ENCODE peak calls at places on chromosomes 13 and 19, in four cellular contexts. B, V, O and M are unnamed samples.

GRCh38 chr19:13902993-13903555 is 2.8 kb downstream of the BRME1 start:
- DNase-seq in B (no peak), O (no peak), V (peak; percentile 21), M (peak; percentile 54)

GRCh38 chr19:2306971-2307370 is 983 bp downstream of the LINGO3 start:
- DNase-seq in O (no peak), B (no peak), V (no peak), M (no peak)

GRCh38 chr19:10431943-10432735 is 11.8 kb downstream of the PDE4A start:
- DNase-seq in O (no peak), B (no peak), V (no peak), M (peak; percentile 42)

GRCh38 chr19:7177926-7178325 is 108.4 kb downstream of the ZNF557 start:
- DNase-seq in B (no peak), O (no peak), V (no peak), M (no peak)

GRCh38 chr13:30148171-30148754 is 159.1 kb downstream of the KATNAL1 start:
- DNase-seq in O (no peak), V (no peak), B (no peak), M (no peak)

GRCh38 chr19:56942749-56943148 is 102.2 kb upstream of the PEG3 start:
- DNase-seq in B (no peak), V (peak; percentile 8), O (no peak), M (no peak)

GRCh38 chr13:24385902-24386301 is 76.5 kb downstream of the C1QTNF9 start:
- DNase-seq in V (no peak), B (no peak), O (no peak), M (no peak)

GRCh38 chr13:46951516-46951915 is 54.7 kb upstream of the HTR2A start:
- DNase-seq in V (no peak), B (no peak), O (no peak), M (peak; percentile 94)

GRCh38 chr13:33330483-33330882 is 44.9 kb upstream of the STARD13 start:
- DNase-seq in V (no peak), O (no peak), B (no peak), M (no peak)

GRCh38 chr19:55644842-55645511 is 1.5 kb downstream of the ZNF581 start:
- DNase-seq in B (no peak), O (no peak), V (no peak), M (no peak)
- H3K79me2 ChIP-seq in B (peaks cover 30% of the 10 kb centered on the region), O (peaks cover 21% of the 10 kb centered on the region), V (peaks cover 23% of the 10 kb centered on the region), M (peaks cover 58% of the 10 kb centered on the region)

GRCh38 chr13:112761701-112762689 is 72.2 kb downstream of the ATP11A start:
- DNase-seq in O (no peak), B (peak; percentile 34), V (no peak), M (no peak)
- H2AFZ ChIP-seq in O (no peak overlapping the region), B (no peak overlapping the region), V (no peak overlapping the region), M (no peak overlapping the region)

GRCh38 chr13:61536443-61536842 is 120.8 kb upstream of the PCDH20 start:
- DNase-seq in O (no peak), B (no peak), V (no peak), M (no peak)
- H3K79me2 ChIP-seq in O (no peaks in the 10 kb centered on the region), B (no peaks in the 10 kb centered on the region), V (no peaks in the 10 kb centered on the region), M (no peaks in the 10 kb centered on the region)

GRCh38 chr19:5686326-5686646 is 3.8 kb upstream of the RPL36 start:
- DNase-seq in B (no peak), O (no peak), V (no peak), M (no peak)
- H2AFZ ChIP-seq in B (no peak overlapping the region), O (no peak overlapping the region), V (peak overlapping the region; percentile 77), M (peak overlapping the region; percentile 92)